ENCODE peak calls at places on chromosomes 12 and 14, in eight cellular contexts. Z is cardiac muscle cell, T is psoas muscle, S is right lobe of liver, E is dorsolateral prefrontal cortex, C is neural progenitor cell, Y is AG04450, A is glutamatergic neuron. F is an unnamed sample.

GRCh38 chr14:75711134-75711795 is 50.2 kb downstream of the TTLL5 start:
- DNase-seq in C (peak), E (peak), T (no peak), Z (peak), S (no peak), Y (peak), A (peak), F (peak)

GRCh38 chr12:132717531-132718387 is 7.1 kb downstream of the PGAM5 start:
- DNase-seq in Y (no peak), S (no peak), T (no peak), C (no peak), Z (no peak), A (peak), E (no peak), F (no peak)

GRCh38 chr14:95018845-95019244 is 138.5 kb downstream of the DICER1 start:
- DNase-seq in Y (no peak), T (no peak), Z (no peak), A (no peak), S (no peak), E (no peak), C (no peak), F (no peak)

GRCh38 chr12:13465641-13466040 is 269.1 kb downstream of the EMP1 start:
- DNase-seq in A (no peak), T (peak), S (no peak), C (no peak), Z (no peak), Y (no peak), E (peak), F (no peak)

GRCh38 chr12:25130741-25131188 is 64.2 kb downstream of the DNAI7 start:
- DNase-seq in Z (peak), S (no peak), C (peak), Y (peak), E (no peak), T (no peak), A (no peak), F (no peak)

GRCh38 chr12:45833401-45833800 is 103.9 kb downstream of the ARID2 start:
- DNase-seq in A (no peak), S (no peak), E (no peak), T (no peak), Y (no peak), Z (peak), C (no peak), F (no peak)

GRCh38 chr14:94380225-94381148 is 7.9 kb downstream of the SERPINA1 start:
- DNase-seq in S (peak), E (no peak), A (no peak), T (no peak), C (no peak), Y (no peak), Z (no peak), F (no peak)

GRCh38 chr14:77123381-77124344 is 17.9 kb downstream of the ZDHHC22 start:
- DNase-seq in T (no peak), C (no peak), A (no peak), Y (no peak), S (peak), E (peak), Z (no peak), F (no peak)

GRCh38 chr14:76390621-76391020 is 14.7 kb downstream of the ESRRB start:
- DNase-seq in Y (no peak), C (no peak), Z (no peak), A (no peak), E (no peak), S (no peak), T (no peak), F (no peak)

GRCh38 chr12:8577879-8578278 is 34.8 kb downstream of the AICDA start:
- DNase-seq in Z (no peak), Y (no peak), E (no peak), S (no peak), C (no peak), T (no peak), A (no peak), F (no peak)

GRCh38 chr12:8566525-8566924 is 25.8 kb upstream of the CLEC4E start:
- DNase-seq in T (no peak), E (no peak), Y (no peak), A (no peak), C (no peak), S (no peak), Z (no peak), F (no peak)

DNA sequence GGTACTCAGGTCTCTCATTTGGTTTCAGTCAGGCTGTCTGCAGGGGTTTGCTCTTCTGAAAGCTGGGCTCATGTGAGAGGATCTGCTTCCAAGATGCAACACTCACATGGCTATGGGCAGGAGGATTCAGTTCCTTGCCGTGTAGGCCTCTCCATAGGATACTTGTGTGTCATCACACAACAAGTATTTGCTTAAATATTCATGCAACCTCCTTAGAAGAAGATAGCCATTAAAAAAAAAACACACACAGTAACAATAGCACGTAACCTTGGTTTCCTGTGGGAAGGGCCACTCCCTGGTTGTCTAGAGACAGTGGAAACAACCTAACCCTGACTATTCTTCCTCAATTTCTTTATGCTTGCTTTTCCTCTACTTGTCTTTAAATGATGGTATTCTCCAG is 31.8 kb upstream of the CLEC4E start:
- DNase-seq in Z (no peak), C (no peak), E (no peak), A (no peak), S (no peak), T (no peak), Y (no peak), F (no peak)
- TF ChIP-seq CTCF in Z (no peak), C (no peak), E (no peak), A (no peak), S (no peak), T (no peak), Y (no peak), F (no peak)

GRCh38 chr12:1465990-1466389 is 128.4 kb downstream of the FBXL14 start:
- DNase-seq in C (no peak), E (no peak), A (no peak), Y (no peak), Z (no peak), S (no peak), T (no peak), F (no peak)

GRCh38 chr12:1470051-1470450 is 124.3 kb downstream of the FBXL14 start:
- DNase-seq in E (no peak), T (no peak), S (no peak), Y (no peak), C (no peak), A (no peak), Z (peak), F (no peak)

GRCh38 chr12:1464925-1465324 is 129.5 kb downstream of the FBXL14 start:
- DNase-seq in C (no peak), A (no peak), Y (no peak), Z (no peak), E (no peak), S (no peak), T (no peak), F (no peak)

GRCh38 chr12:1469063-1469462 is 125.3 kb downstream of the FBXL14 start:
- DNase-seq in E (no peak), C (no peak), Y (no peak), S (no peak), A (no peak), Z (no peak), T (no peak), F (no peak)

DNA sequence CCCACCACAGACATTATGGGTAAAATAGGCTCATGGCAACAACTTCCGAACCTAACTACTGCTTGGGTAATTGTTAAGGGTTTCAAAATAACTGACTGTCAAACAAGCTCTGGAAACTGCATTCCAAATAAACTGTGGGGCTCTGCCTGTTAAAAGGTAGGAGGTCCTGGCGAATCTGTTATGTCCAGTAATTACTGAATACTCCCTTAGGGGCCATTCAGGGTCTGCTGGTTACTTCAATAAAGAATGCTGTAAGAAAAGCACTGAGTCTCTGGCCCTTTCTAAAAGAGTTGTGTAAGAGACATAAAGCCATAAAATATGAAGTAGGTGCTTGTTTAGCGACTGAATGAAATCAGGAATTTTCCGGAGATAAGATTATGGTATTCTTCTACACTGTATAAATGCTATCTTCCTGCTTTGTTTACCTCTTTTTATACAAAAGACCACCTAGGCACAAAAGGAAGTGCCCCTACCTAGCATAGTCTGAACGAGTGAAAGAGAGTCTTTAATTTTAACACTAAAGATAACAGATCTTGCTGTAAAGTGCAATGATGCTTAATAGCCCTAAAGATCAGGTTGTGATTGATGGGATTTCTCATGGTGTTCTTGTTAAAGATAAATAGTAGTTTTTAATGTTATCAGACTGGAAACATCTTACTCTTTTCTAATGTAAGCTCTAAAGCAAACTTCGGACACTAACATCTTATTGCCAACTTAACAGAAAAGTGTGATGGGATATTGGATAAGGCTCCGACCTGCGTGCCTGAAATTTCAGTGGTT is 127.7 kb downstream of the FBXL14 start:
- DNase-seq in S (no peak), T (no peak), Z (no peak), Y (no peak), C (no peak), A (no peak), E (no peak), F (no peak)
- TF ChIP-seq CTCF in S (no peak), T (no peak), Z (no peak), Y (no peak), C (no peak), A (no peak), E (no peak), F (no peak)

DNA sequence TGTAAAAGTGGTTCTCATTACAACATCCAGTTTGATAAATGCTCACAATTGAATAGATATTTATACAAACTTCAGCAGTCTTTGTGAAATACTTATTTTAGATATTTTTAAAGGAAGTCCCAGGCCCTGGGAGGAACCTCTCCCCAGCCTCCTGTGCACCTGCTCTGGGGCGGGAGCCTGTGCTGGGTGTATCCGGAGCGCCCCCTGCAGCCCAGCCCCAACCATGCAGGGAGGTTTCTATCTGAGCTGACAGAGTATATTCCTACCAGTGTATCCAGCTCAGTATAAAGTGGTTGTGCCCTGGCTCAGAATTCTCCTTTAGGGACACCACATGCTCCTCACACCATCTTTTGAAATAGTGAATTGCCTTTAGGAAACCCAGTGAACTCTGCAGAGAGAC is 851.8 kb downstream of the TMEM121 start:
- DNase-seq in Y (no peak), E (no peak), Z (no peak), A (no peak), C (no peak), T (no peak), S (no peak), F (no peak)
- TF ChIP-seq CTCF in Y (no peak), E (no peak), Z (no peak), A (no peak), C (no peak), T (no peak), S (no peak), F (no peak)

DNA sequence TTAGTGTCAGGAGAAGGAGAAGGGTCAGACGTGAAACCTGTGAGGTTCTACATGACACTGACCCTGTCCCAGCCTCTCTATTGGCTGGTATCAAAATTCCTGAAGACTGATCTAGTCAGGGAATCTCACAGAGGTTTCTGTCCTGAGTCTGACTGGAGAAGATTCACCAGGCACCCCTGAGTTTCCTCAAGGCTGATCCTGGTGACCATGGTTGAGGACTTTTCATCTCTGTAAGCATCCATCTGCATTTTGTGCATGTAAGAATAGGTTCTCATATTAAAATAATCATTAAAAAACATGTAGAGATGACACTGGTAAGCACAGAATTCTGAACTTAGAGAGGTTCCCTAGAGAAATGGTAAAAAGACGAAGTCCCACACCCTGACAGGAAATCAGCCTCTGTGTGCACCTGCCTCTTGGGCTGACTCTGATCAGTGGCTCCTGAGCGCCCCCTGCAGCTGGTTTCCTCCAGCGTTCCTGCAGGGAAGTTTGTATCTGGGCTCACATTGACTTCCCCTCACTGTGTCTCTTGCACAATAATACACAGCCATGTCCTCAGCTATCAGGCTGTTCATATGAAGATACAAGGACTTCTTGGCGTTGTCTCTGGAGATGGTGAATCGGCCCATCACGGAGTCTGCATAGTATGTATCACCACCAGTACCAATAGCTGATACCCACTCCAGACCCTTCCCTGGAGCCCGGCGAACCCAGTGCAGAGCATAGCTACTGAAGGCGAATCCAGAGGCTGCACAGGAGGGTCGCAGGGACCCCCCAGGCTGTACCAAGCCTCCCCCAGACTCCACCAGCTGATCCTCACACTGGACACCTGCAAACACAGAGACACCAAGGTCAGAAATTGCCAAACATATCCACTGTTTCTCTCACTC is 991.9 kb downstream of the TMEM121 start:
- DNase-seq in Y (no peak), A (no peak), E (no peak), Z (no peak), C (no peak), S (peak), T (peak), F (no peak)
- TF ChIP-seq CTCF in Y (no peak), A (no peak), E (no peak), Z (no peak), C (no peak), S (no peak), T (no peak), F (no peak)

DNA sequence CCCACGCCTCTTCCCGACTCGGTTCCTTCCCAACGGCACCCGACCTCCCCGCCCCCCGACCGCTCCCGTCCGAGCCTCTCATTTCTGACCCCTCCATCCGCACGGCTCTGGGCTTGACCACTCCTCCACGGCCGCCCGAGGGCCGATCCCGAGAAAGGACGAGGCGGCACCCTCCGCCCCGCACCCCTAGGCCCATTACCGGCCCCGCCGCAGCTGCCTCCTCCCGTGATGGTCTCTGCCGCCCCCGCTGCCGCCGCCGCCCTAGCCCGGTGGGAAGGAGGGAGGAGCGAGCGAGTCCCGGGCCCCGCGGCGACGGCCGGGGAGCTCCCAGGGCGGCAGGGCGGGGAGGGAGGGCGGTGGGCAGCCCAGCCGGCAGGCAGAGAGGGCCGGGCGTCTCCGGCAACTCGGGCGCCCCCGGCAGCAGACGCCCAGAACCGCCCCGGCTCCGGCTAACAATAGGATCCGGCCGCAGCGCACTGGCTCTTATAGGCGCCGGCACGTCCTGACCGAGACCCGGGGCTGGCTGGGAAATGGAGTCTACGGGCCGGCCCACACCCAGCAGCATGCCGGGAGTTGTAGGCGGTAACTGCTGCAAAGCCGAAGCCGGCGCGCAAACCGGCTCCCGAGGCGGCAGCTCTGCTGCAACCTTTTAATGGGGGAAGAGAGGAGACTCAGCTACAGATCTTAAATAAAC is at the start of gene CSRNP2:
- DNase-seq in A (peak), T (peak), Y (peak), C (peak), Z (peak), E (peak), S (peak), F (peak)
- TF ChIP-seq CTCF in A (no peak), T (peak), Y (no peak), C (peak), Z (peak), E (no peak), S (no peak), F (no peak)

GRCh38 chr12:121026274-121027045 is 10.2 kb upstream of the C12orf43 start:
- DNase-seq in S (no peak), Z (peak), Y (no peak), C (no peak), T (no peak), A (no peak), E (no peak), F (no peak)
- TF ChIP-seq CTCF in S (peak), Z (peak), Y (no peak), C (peak), T (no peak), A (no peak), E (no peak), F (peak)

GRCh38 chr12:213527-213932 is 427 bp downstream of the SLC6A12 start:
- DNase-seq in T (no peak), Z (no peak), S (peak), C (no peak), E (no peak), A (no peak), Y (no peak), F (no peak)

GRCh38 chr12:212799-213526 is 994 bp downstream of the SLC6A12 start:
- DNase-seq in A (no peak), S (peak), C (no peak), T (no peak), Z (no peak), Y (no peak), E (no peak), F (no peak)

GRCh38 chr12:211142-211465 is 2.9 kb downstream of the SLC6A12 start:
- DNase-seq in A (no peak), T (no peak), Z (no peak), E (no peak), C (no peak), Y (no peak), S (no peak), F (no peak)

GRCh38 chr12:211639-212382 is 2.1 kb downstream of the SLC6A12 start:
- DNase-seq in T (no peak), C (no peak), S (peak), Y (no peak), Z (no peak), E (no peak), A (no peak), F (no peak)

DNA sequence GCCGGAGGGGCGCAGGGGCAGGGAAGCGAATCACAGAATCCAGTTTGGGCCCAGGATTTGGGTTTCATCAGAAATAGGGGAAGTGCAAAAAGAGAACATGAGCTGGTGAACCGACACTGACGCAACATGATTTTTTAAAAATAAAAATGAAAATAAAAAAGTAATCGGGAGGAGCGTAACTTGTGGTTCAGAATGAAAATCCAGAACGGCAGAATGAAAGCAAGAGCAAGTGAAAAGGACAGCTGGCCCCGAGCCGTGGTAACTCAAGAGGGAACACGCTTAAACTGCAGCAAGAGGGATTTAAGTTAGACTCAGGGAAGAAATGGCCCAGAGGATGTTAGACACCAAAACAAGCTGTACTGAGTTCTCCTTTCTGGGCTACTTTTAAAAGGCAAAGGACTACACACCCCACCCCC is 1.6 kb downstream of the SLC6A12 start:
- DNase-seq in A (no peak), Z (no peak), E (no peak), S (no peak), Y (no peak), C (no peak), T (no peak), F (no peak)
- TF ChIP-seq CTCF in A (no peak), Z (no peak), E (no peak), S (no peak), Y (no peak), C (no peak), T (no peak), F (no peak)

DNA sequence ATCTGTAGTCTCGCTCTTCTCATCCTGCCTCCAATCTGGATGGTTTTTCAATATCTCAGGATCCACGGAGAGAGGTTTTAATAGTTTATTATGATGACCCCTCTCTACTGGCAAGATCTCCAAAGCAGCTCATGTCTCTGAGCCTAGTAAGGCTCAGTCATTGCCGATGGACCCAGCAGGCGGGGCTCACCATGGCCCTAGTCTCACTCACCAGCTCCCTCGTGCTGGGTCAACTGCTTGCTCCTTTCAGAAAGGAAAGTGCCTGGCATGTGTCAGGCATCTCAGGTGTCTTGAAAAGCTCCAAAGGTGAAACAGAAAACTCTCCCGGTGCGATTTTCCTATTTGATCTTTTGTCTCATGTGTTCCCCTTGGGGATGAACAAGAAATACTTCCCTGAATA is 179.0 kb downstream of the CALM1 start:
- DNase-seq in S (no peak), C (no peak), Z (no peak), T (no peak), A (no peak), Y (no peak), E (no peak), F (no peak)
- TF ChIP-seq CTCF in S (no peak), C (no peak), Z (no peak), T (no peak), A (no peak), Y (no peak), E (no peak), F (no peak)

F was measured in neural crest cell.